ENCODE peak calls at places on chromosomes 12 and 14, in five cellular contexts. G is neural progenitor cell, C is body of pancreas, E is astrocyte, H is SK-N-SH. R is an unnamed sample. For H3K27me3, the result is how much of the 10 kb centered on the place peaks cover.

GRCh38 chr12:31591308-31591901 is 469 bp upstream of the DENND5B start:
- DNase-seq in H (peak), E (no peak), C (peak), G (peak), R (no peak)

GRCh38 chr14:101222362-101223090 is 319.0 kb upstream of the RTL1 start:
- DNase-seq in E (no peak), H (no peak), C (peak), G (peak), R (no peak)

GRCh38 chr12:102118874-102119273 is 1.0 kb downstream of the NUP37 start:
- DNase-seq in G (no peak), H (no peak), E (peak), C (no peak), R (no peak)

GRCh38 chr12:7571253-7571652 is 67.7 kb upstream of the CD163 start:
- DNase-seq in C (no peak), G (no peak), H (no peak), E (no peak), R (no peak)

GRCh38 chr12:51961834-51962233 is 10.3 kb downstream of the ACVR1B start:
- DNase-seq in G (no peak), H (no peak), E (no peak), C (no peak), R (no peak)

GRCh38 chr12:2853626-2854025 is 3.2 kb downstream of the TEX52 start:
- DNase-seq in E (peak), C (peak), G (peak), H (peak), R (no peak)

GRCh38 chr12:13120431-13120830 is 17.0 kb upstream of the GSG1 start:
- DNase-seq in G (no peak), H (no peak), C (no peak), E (no peak), R (no peak)

GRCh38 chr12:14171111-14171510 is 189.7 kb upstream of the GRIN2B start:
- DNase-seq in C (no peak), H (no peak), E (no peak), G (no peak), R (no peak)

GRCh38 chr12:40107803-40108620 is 2.1 kb upstream of the SLC2A13 start:
- DNase-seq in H (no peak), E (no peak), G (no peak), C (no peak), R (no peak)

GRCh38 chr12:131755305-131756113 is 44.6 kb downstream of the SFSWAP start:
- DNase-seq in C (no peak), G (peak), E (no peak), H (peak), R (no peak)
- TF ChIP-seq CTCF in C (no peak), G (peak), E (peak), H (peak), R (peak)

GRCh38 chr12:76915381-76916169 is 36.8 kb upstream of the CSRP2 start:
- DNase-seq in G (no peak), C (no peak), H (no peak), E (no peak), R (no peak)
- H3K4me3 ChIP-seq in G (no peak), C (no peak), H (no peak), E (no peak), R (no peak)

DNA sequence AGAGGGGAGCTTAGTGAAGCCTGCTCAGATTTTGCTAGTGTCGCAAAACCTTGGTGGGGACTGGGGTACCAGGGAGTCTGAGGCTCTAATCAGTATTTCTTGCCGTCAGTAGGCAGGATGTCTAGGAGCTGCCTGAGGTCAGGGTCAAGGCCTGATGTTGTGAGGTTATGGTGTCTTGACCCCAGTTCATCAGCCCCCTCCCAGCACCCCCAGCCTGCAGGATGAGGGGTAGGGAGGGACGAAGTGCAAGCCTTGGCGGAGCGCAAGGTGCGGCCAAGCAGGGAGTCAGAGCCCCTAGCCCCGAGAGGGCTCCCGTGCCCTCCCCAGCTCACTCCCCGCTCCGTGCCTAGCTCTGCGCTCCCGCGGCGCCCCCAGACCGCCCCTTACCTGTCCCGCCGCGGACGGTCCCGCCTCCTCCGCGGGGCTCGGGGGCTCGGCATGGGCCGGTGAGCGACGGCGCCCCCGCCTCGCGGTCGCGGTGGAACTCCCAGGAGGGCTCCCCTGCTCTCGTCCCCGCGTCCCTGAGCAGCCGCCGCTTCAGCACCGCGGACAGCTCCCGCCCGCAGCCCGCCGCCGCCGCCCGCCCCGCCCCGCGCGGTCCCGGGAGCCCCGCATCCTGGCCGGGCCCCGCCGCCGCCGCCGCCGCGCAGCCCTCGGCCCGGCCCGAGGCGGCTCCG is 347 bp downstream of the SYNDIG1L start:
- DNase-seq in C (peak), H (peak), G (peak), E (no peak), R (no peak)
- H3K27me3 ChIP-seq in C (under half), H (under half), G (under half), E (half or more), R (half or more)

GRCh38 chr14:81286574-81287370 is 66.0 kb upstream of the GTF2A1 start:
- DNase-seq in G (no peak), C (no peak), E (no peak), H (no peak), R (no peak)
- TF ChIP-seq CTCF in G (no peak), C (no peak), E (no peak), H (no peak), R (no peak)

DNA sequence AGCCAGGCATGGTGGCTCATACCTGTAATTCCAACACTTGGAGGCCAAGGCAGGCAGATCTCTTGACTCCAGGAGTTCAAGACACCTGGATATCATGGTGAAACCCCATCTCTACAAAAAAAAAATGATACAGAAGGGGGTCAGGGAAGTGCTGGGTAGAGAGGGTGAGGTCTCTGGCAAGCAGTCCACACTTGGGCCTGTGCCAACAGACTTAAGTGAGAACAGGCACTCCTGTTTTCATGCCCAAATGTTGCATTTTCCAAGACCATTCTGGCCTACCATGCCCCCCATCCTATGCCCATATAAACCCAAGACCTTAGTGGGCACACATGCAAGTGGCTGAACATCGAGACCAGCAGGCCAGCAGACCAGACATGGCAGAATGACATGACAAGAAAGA is 16.0 kb upstream of the CMAS start:
- DNase-seq in C (peak), H (no peak), E (no peak), G (no peak), R (no peak)
- H3K4me3 ChIP-seq in C (no peak), H (no peak), E (no peak), G (no peak), R (no peak)

GRCh38 chr12:127459687-127460086 is 807.3 kb upstream of the TMEM132C start:
- DNase-seq in H (no peak), C (no peak), G (no peak), E (no peak), R (no peak)

GRCh38 chr12:127459166-127459565 is 807.8 kb upstream of the TMEM132C start:
- DNase-seq in E (peak), G (no peak), H (no peak), C (no peak), R (no peak)

GRCh38 chr12:127457726-127458125 is 809.2 kb upstream of the TMEM132C start:
- DNase-seq in G (no peak), C (no peak), E (no peak), H (no peak), R (no peak)

GRCh38 chr12:127450822-127451221 is 816.1 kb upstream of the TMEM132C start:
- DNase-seq in G (no peak), C (no peak), H (no peak), E (no peak), R (no peak)

GRCh38 chr12:127455347-127456265 is 811.4 kb upstream of the TMEM132C start:
- DNase-seq in G (peak), H (peak), C (no peak), E (peak), R (no peak)
- H3K27me3 ChIP-seq in G (under half), H (under half), C (under half), E (under half), R (under half)

GRCh38 chr12:94150483-94151225 is 2.3 kb downstream of the PLXNC1 start:
- DNase-seq in G (peak), H (peak), E (no peak), C (no peak), R (no peak)
- TF ChIP-seq CTCF in G (no peak), H (no peak), E (no peak), C (no peak), R (no peak)

R was measured in kidney epithelial cell.